ENCODE peak calls at places on chromosome 3, in seven cellular contexts. F is IMR-90, M is H1, H is mesenchymal stem cell, C is mesendoderm, V is H9, W is trophoblast cell. B is an unnamed sample.
A peak's percentile ranks its signal among the peaks of the same experiment; 100 is the strongest.

GRCh38 chr3:46202476-46202875 is 5.6 kb downstream of the CCR1 start:
- DNase-seq in H (no peak), V (no peak), F (no peak), M (no peak), W (no peak), C (no peak), B (no peak)

GRCh38 chr3:63328386-63328785 is 50.3 kb downstream of the SYNPR start:
- DNase-seq in F (peak; percentile 2), M (no peak), W (peak; percentile 67), H (peak; percentile 45), V (no peak), C (no peak), B (no peak)

GRCh38 chr3:129602730-129603560 is 3.5 kb downstream of the PLXND1 start:
- DNase-seq in V (peak; percentile 79), H (peak; percentile 99), C (peak; percentile 88), M (no peak), W (peak; percentile 32), F (peak; percentile 95), B (no peak)

GRCh38 chr3:188272481-188273372 is 118.8 kb downstream of the LPP start:
- DNase-seq in W (no peak), C (no peak), V (no peak), F (peak; percentile 94), M (no peak), H (peak; percentile 96), B (no peak)

GRCh38 chr3:58178528-58179234 is 32.1 kb downstream of the DNASE1L3 start:
- DNase-seq in M (no peak), V (no peak), C (no peak), F (no peak), W (no peak), H (no peak), B (no peak)

GRCh38 chr3:175222356-175222755 is 363.2 kb downstream of the NAALADL2 start:
- DNase-seq in H (no peak), C (no peak), V (no peak), F (no peak), M (no peak), W (no peak), B (no peak)

GRCh38 chr3:140223631-140224030 is 288.6 kb downstream of the CLSTN2 start:
- DNase-seq in F (no peak), M (no peak), C (no peak), H (no peak), W (no peak), V (no peak), B (no peak)

GRCh38 chr3:48966367-48966766 is 23.7 kb upstream of the P4HTM start:
- DNase-seq in H (peak; percentile 22), V (no peak), C (no peak), M (no peak), W (no peak), F (peak; percentile 3), B (no peak)

GRCh38 chr3:191263365-191263764 is 64.3 kb downstream of the OSTN start:
- DNase-seq in M (no peak), C (no peak), F (no peak), H (no peak), V (no peak), W (no peak), B (no peak)

GRCh38 chr3:153144779-153145178 is 17.2 kb upstream of the RAP2B start:
- DNase-seq in M (no peak), C (no peak), W (no peak), H (peak; percentile 48), V (no peak), F (peak; percentile 62), B (no peak)

GRCh38 chr3:134291300-134292254 is 40.9 kb upstream of the RYK start:
- DNase-seq in M (no peak), H (peak; percentile 68), W (no peak), F (peak; percentile 81), V (no peak), C (peak; percentile 44), B (no peak)

GRCh38 chr3:158842946-158843345 is 41.1 kb downstream of the MFSD1 start:
- DNase-seq in W (no peak), H (no peak), C (no peak), M (no peak), V (no peak), F (no peak), B (no peak)

GRCh38 chr3:38229036-38229435 is 36.6 kb upstream of the SLC22A13 start:
- DNase-seq in V (no peak), H (no peak), W (no peak), F (no peak), C (no peak), M (no peak), B (no peak)

GRCh38 chr3:17070560-17070959 is 185.8 kb downstream of the PLCL2 start:
- DNase-seq in V (peak; percentile 59), C (peak; percentile 71), W (peak; percentile 62), M (no peak), H (peak; percentile 29), F (peak; percentile 39), B (no peak)

GRCh38 chr3:53805463-53806159 is 40.6 kb downstream of the CHDH start:
- DNase-seq in M (no peak), H (no peak), W (no peak), F (no peak), V (no peak), C (no peak), B (no peak)

GRCh38 chr3:65974505-65974904 is 64.2 kb downstream of the MAGI1 start:
- DNase-seq in V (no peak), H (no peak), M (no peak), C (peak; percentile 58), F (no peak), W (peak; percentile 36), B (no peak)

GRCh38 chr3:172447611-172448579 is at the start of gene GHSR:
- DNase-seq in F (no peak), V (peak; percentile 44), W (no peak), C (peak; percentile 1), H (no peak), M (no peak), B (no peak)

GRCh38 chr3:56985460-56986327 is 74.8 kb upstream of the SPATA12 start:
- DNase-seq in V (no peak), W (no peak), H (peak; percentile 34), C (no peak), F (peak; percentile 38), M (no peak), B (no peak)

GRCh38 chr3:124032351-124032880 is 40.5 kb upstream of the ROPN1 start:
- DNase-seq in F (no peak), H (peak; percentile 3), W (peak; percentile 18), V (peak; percentile 41), M (no peak), C (peak; percentile 43), B (peak; percentile 48)

DNA sequence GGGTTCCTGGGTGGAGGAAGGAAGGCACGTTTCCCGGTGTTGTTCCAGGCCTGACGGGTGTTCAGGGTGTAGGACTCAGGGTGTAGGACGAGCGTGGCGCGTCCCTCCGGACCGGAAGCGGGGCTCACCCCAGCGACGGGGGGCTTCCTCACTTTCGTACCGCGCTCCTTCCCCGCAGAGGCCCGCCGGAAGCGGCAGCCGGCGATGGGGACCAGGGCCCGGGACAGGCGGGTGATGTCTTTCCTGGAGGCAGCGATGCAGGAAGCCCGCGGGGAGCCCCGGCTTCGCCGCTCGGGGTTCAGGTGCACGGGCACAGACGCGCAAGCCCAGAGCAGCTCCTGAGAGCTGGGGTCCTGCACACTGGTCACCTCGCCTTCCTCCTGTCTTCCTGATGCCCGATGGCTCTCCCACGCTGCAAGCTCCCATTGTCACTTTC is 13.4 kb downstream of the FOXL2NB start:
- DNase-seq in V (peak; percentile 24), H (no peak), F (no peak), M (no peak), C (no peak), W (no peak), B (no peak)
- H3K79me1 ChIP-seq in V (no peaks in the 10 kb centered on the region), H (no peaks in the 10 kb centered on the region), F (no peaks in the 10 kb centered on the region), M (no peaks in the 10 kb centered on the region), C (no peaks in the 10 kb centered on the region), W (no peaks in the 10 kb centered on the region), B (no peaks in the 10 kb centered on the region)

GRCh38 chr3:170000051-170000450 is 33.4 kb downstream of the SEC62 start:
- DNase-seq in C (no peak), V (no peak), F (no peak), M (no peak), W (no peak), H (no peak), B (no peak)

GRCh38 chr3:169996063-169996462 is 29.5 kb downstream of the SEC62 start:
- DNase-seq in M (no peak), H (no peak), C (no peak), V (no peak), W (no peak), F (no peak), B (no peak)

GRCh38 chr3:169998668-169999131 is 32.1 kb downstream of the SEC62 start:
- DNase-seq in M (no peak), H (peak; percentile 76), V (no peak), F (peak; percentile 99), W (peak; percentile 83), C (no peak), B (no peak)

GRCh38 chr3:170002231-170002630 is 35.6 kb upstream of the GPR160 start:
- DNase-seq in C (no peak), W (no peak), H (no peak), V (no peak), M (no peak), F (no peak), B (no peak)

DNA sequence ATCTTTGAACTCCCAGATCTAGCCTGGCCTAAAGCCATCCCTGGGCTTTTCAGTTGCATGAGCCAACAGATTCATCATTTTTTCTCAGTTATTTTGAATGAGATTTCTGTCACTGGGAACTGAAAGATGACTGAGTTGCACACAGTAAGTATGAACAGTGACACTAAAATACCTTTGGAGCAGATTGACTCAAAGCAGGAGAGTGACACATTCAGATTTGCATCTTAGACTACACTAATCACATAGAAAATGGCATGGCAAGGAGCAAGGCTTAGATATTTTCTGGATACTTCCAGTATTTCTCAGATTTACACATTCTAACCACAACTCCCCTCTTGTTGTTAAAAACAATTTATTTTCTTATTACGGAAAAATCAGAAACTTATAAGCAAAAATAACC is 32.8 kb downstream of the SEC62 start:
- DNase-seq in H (no peak), V (no peak), M (no peak), C (no peak), F (no peak), W (no peak), B (no peak)
- H3K4ac ChIP-seq in H (no peak overlapping the region), V (no peak overlapping the region), M (no peak overlapping the region), C (no peak overlapping the region), F (peak overlapping the region; percentile 85), W (no peak overlapping the region), B (no peak overlapping the region)

GRCh38 chr3:11915621-11916417 is 69.1 kb upstream of the TAMM41 start:
- DNase-seq in V (peak; percentile 39), H (no peak), W (no peak), C (peak; percentile 44), F (no peak), M (no peak), B (no peak)
- H4K8ac ChIP-seq in V (no peak overlapping the region), H (no peak overlapping the region), W (no peak overlapping the region), C (no peak overlapping the region), F (no peak overlapping the region), M (no peak overlapping the region), B (no peak overlapping the region)

DNA sequence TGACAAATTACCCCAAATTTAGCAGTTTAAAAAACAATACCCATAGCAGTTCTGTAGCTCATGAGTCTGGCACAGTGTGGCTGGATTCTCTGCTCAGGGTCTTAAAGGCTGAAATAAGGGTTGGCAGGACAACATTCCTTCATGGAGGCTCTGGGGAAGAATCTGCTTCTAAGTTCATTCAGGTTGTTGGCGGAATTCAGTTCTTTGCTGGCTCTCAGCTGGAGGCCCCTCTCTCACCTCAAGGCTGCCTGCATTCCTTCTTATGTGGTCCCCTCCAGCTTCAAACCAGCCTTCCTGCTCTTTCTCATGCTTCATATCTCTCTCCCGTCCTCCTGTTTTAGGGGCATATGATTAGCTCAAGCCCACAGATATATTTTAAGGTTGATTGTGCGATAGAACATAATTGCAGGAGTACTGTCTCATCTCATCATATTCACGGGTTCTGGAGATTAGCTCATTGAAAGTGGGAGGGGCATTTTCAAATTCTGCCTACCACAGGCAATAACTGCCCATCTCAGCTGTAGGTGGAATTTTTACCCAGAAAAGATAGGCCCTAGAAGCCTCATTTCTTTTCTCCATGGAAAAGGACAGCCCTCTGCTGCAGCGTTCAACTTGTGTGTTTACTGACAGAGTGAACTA is 5.6 kb upstream of the ZBTB47 start:
- DNase-seq in V (peak; percentile 60), M (no peak), C (peak; percentile 84), H (no peak), W (no peak), F (no peak), B (no peak)
- H3K79me1 ChIP-seq in V (no peaks in the 10 kb centered on the region), M (peaks cover 2% of the 10 kb centered on the region), C (peaks cover 4% of the 10 kb centered on the region), H (peaks cover 29% of the 10 kb centered on the region), W (peaks cover 5% of the 10 kb centered on the region), F (peaks cover 65% of the 10 kb centered on the region), B (no peaks in the 10 kb centered on the region)